ENCODE peak calls at places on chromosome 16, in four cellular contexts. One of them, this sample, is unnamed.

GRCh38 chr16:79651363-79651762 is 50.8 kb upstream of the MAF start:
- DNase-seq in HCT116: no peak
- DNase-seq in smooth muscle cell of the brain vasculature: no peak
- DNase-seq in RWPE1: peak; percentile 71
- DNase-seq in this sample: no peak

GRCh38 chr16:50925758-50926357 is 184.0 kb downstream of the CYLD start:
- DNase-seq in HCT116: no peak
- DNase-seq in smooth muscle cell of the brain vasculature: no peak
- DNase-seq in RWPE1: peak; percentile 78
- DNase-seq in this sample: peak; percentile 59

GRCh38 chr16:73232555-73233422 is 184.9 kb upstream of the ZFHX3 start:
- DNase-seq in HCT116: peak; percentile 36
- DNase-seq in smooth muscle cell of the brain vasculature: peak; percentile 12
- DNase-seq in RWPE1: no peak
- DNase-seq in this sample: no peak

GRCh38 chr16:24723663-24724062 is 5.8 kb upstream of the TNRC6A start:
- DNase-seq in HCT116: no peak
- DNase-seq in smooth muscle cell of the brain vasculature: no peak
- DNase-seq in RWPE1: peak; percentile 71
- DNase-seq in this sample: no peak

GRCh38 chr16:31876955-31877828 is 3.6 kb downstream of the ZNF267 start:
- DNase-seq in HCT116: no peak
- DNase-seq in smooth muscle cell of the brain vasculature: no peak
- DNase-seq in RWPE1: peak; percentile 77
- DNase-seq in this sample: peak; percentile 67

GRCh38 chr16:81366316-81366932 is 51.7 kb downstream of the GAN start:
- DNase-seq in HCT116: peak; percentile 46
- DNase-seq in smooth muscle cell of the brain vasculature: peak; percentile 36
- DNase-seq in RWPE1: peak; percentile 28
- DNase-seq in this sample: no peak

GRCh38 chr16:4800290-4801041 is 2.0 kb downstream of the ROGDI start:
- DNase-seq in HCT116: no peak
- DNase-seq in smooth muscle cell of the brain vasculature: no peak
- DNase-seq in RWPE1: peak; percentile 40
- DNase-seq in this sample: no peak

GRCh38 chr16:64933890-64934289 is 188.0 kb downstream of the CDH11 start:
- DNase-seq in HCT116: no peak
- DNase-seq in smooth muscle cell of the brain vasculature: no peak
- DNase-seq in RWPE1: no peak
- DNase-seq in this sample: no peak

GRCh38 chr16:89722392-89723278 is 1.3 kb downstream of the ZNF276 start:
- DNase-seq in HCT116: peak; percentile 56
- DNase-seq in smooth muscle cell of the brain vasculature: no peak
- DNase-seq in RWPE1: peak; percentile 55
- DNase-seq in this sample: no peak

GRCh38 chr16:64864232-64864803 is 257.5 kb downstream of the CDH11 start:
- DNase-seq in HCT116: no peak
- DNase-seq in smooth muscle cell of the brain vasculature: peak; percentile 79
- DNase-seq in RWPE1: peak; percentile 40
- DNase-seq in this sample: no peak

GRCh38 chr16:8474576-8474975 is 115.7 kb downstream of the TMEM114 start:
- DNase-seq in HCT116: no peak
- DNase-seq in smooth muscle cell of the brain vasculature: no peak
- DNase-seq in RWPE1: no peak
- DNase-seq in this sample: no peak

GRCh38 chr16:59880626-59881025 is 1146.5 kb upstream of the GOT2 start:
- DNase-seq in HCT116: no peak
- DNase-seq in smooth muscle cell of the brain vasculature: no peak
- DNase-seq in RWPE1: no peak
- DNase-seq in this sample: no peak

GRCh38 chr16:19098173-19098572 is 15.6 kb upstream of the ITPRIPL2 start:
- DNase-seq in HCT116: no peak
- DNase-seq in smooth muscle cell of the brain vasculature: no peak
- DNase-seq in RWPE1: no peak
- DNase-seq in this sample: no peak

GRCh38 chr16:12099451-12100123 is 123.1 kb downstream of the SNX29 start:
- DNase-seq in HCT116: no peak
- DNase-seq in smooth muscle cell of the brain vasculature: no peak
- DNase-seq in RWPE1: no peak
- DNase-seq in this sample: no peak

GRCh38 chr16:19289805-19290490 is 4.4 kb downstream of the CLEC19A start:
- DNase-seq in HCT116: no peak
- DNase-seq in smooth muscle cell of the brain vasculature: no peak
- DNase-seq in RWPE1: no peak
- DNase-seq in this sample: no peak

GRCh38 chr16:81585785-81586184 is 141.2 kb downstream of the CMIP start:
- DNase-seq in HCT116: peak; percentile 64
- DNase-seq in smooth muscle cell of the brain vasculature: no peak
- DNase-seq in RWPE1: no peak
- DNase-seq in this sample: no peak

GRCh38 chr16:77556203-77556602 is 121.4 kb upstream of the ADAMTS18 start:
- DNase-seq in HCT116: no peak
- DNase-seq in smooth muscle cell of the brain vasculature: no peak
- DNase-seq in RWPE1: no peak
- DNase-seq in this sample: no peak

GRCh38 chr16:57500578-57501111 is 14.4 kb upstream of the DOK4 start:
- DNase-seq in HCT116: no peak
- DNase-seq in smooth muscle cell of the brain vasculature: no peak
- DNase-seq in RWPE1: no peak
- DNase-seq in this sample: no peak

GRCh38 chr16:86580063-86580797 is 1.9 kb downstream of the FOXL1 start:
- DNase-seq in HCT116: no peak
- DNase-seq in smooth muscle cell of the brain vasculature: no peak
- DNase-seq in RWPE1: no peak
- DNase-seq in this sample: no peak

GRCh38 chr16:66740010-66740409 is 11.4 kb downstream of the DYNC1LI2 start:
- DNase-seq in HCT116: no peak
- DNase-seq in smooth muscle cell of the brain vasculature: no peak
- DNase-seq in RWPE1: peak; percentile 49
- DNase-seq in this sample: no peak

GRCh38 chr16:60091479-60091878 is 1357.4 kb upstream of the GOT2 start:
- DNase-seq in HCT116: no peak
- DNase-seq in smooth muscle cell of the brain vasculature: no peak
- DNase-seq in RWPE1: no peak
- DNase-seq in this sample: no peak

GRCh38 chr16:588639-588888 is 1.3 kb upstream of the RAB40C start:
- DNase-seq in HCT116: no peak
- DNase-seq in smooth muscle cell of the brain vasculature: no peak
- DNase-seq in RWPE1: no peak
- DNase-seq in this sample: no peak

GRCh38 chr16:30571444-30572322 is at the start of gene ZNF688:
- DNase-seq in HCT116: peak; percentile 93
- DNase-seq in smooth muscle cell of the brain vasculature: peak; percentile 95
- DNase-seq in RWPE1: peak; percentile 87
- DNase-seq in this sample: no peak

GRCh38 chr16:1884155-1884760 is 12.3 kb upstream of the MEIOB start:
- DNase-seq in HCT116: peak; percentile 48
- DNase-seq in smooth muscle cell of the brain vasculature: no peak
- DNase-seq in RWPE1: no peak
- DNase-seq in this sample: no peak

GRCh38 chr16:351804-352520 is 561 bp downstream of the AXIN1 start:
- DNase-seq in HCT116: no peak
- DNase-seq in smooth muscle cell of the brain vasculature: no peak
- DNase-seq in RWPE1: no peak
- DNase-seq in this sample: no peak

GRCh38 chr16:762049-762513 is 1.5 kb downstream of the MSLN start:
- DNase-seq in HCT116: no peak
- DNase-seq in smooth muscle cell of the brain vasculature: no peak
- DNase-seq in RWPE1: no peak
- DNase-seq in this sample: no peak

GRCh38 chr16:69917739-69918138 is 33.4 kb upstream of the CLEC18A start:
- DNase-seq in HCT116: no peak
- DNase-seq in smooth muscle cell of the brain vasculature: peak; percentile 81
- DNase-seq in RWPE1: peak; percentile 87
- DNase-seq in this sample: peak; percentile 4

GRCh38 chr16:3578121-3578520 is 918 bp upstream of the NLRC3 start:
- DNase-seq in HCT116: no peak
- DNase-seq in smooth muscle cell of the brain vasculature: no peak
- DNase-seq in RWPE1: no peak
- DNase-seq in this sample: no peak

GRCh38 chr16:72875291-72876036 is 172.5 kb downstream of the ZFHX3 start:
- DNase-seq in HCT116: no peak
- DNase-seq in smooth muscle cell of the brain vasculature: no peak
- DNase-seq in RWPE1: peak; percentile 82
- DNase-seq in this sample: no peak

GRCh38 chr16:81652798-81653505 is 126.1 kb upstream of the PLCG2 start:
- DNase-seq in HCT116: no peak
- DNase-seq in smooth muscle cell of the brain vasculature: no peak
- DNase-seq in RWPE1: no peak
- DNase-seq in this sample: no peak

GRCh38 chr16:85955566-85955965 is 56.6 kb downstream of the IRF8 start:
- DNase-seq in HCT116: no peak
- DNase-seq in smooth muscle cell of the brain vasculature: no peak
- DNase-seq in RWPE1: no peak
- DNase-seq in this sample: no peak

GRCh38 chr16:1887711-1888354 is 15.9 kb upstream of the MEIOB start:
- DNase-seq in HCT116: no peak
- DNase-seq in smooth muscle cell of the brain vasculature: no peak
- DNase-seq in RWPE1: no peak
- DNase-seq in this sample: no peak

GRCh38 chr16:85126731-85127662 is 14.7 kb upstream of the CIBAR2 start:
- DNase-seq in HCT116: no peak
- DNase-seq in smooth muscle cell of the brain vasculature: peak; percentile 81
- DNase-seq in RWPE1: peak; percentile 29
- DNase-seq in this sample: no peak

This sample was measured in keratinocyte.